ENCODE peak calls at places on chromosomes 16 and 17, in five cellular contexts. C is NCI-H1105; W is stimulated activated CD8-positive, alpha-beta memory T cell treated with anti-CD3 and anti-CD28 coated beads, Interleukin-4, amount 100 ng/mL, for 4 hours; R is AG08395; V is RPMI7951. T is an unnamed sample.

GRCh38 chr17:78716814-78717393 is 65.2 kb downstream of the CYTH1 start:
- DNase-seq in W (no peak), C (peak; percentile 84), V (peak; percentile 70), R (peak; percentile 57), T (peak; percentile 76)

GRCh38 chr16:81843243-81843582 is 64.1 kb downstream of the PLCG2 start:
- DNase-seq in W (no peak), V (no peak), R (no peak), C (no peak), T (no peak)

GRCh38 chr17:75667825-75668224 is 687 bp downstream of the SAP30BP start:
- DNase-seq in W (no peak), V (no peak), C (no peak), R (no peak), T (no peak)

GRCh38 chr17:8220783-8221662 is 10.6 kb upstream of the AURKB start:
- DNase-seq in V (peak; percentile 85), R (peak; percentile 74), W (peak; percentile 93), C (peak; percentile 93), T (peak; percentile 96)

GRCh38 chr16:88298166-88298881 is 84.4 kb upstream of the ZNF469 start:
- DNase-seq in W (no peak), R (peak; percentile 61), C (no peak), V (peak; percentile 65), T (peak; percentile 69)

GRCh38 chr17:45719335-45720071 is 64.6 kb upstream of the CRHR1 start:
- DNase-seq in R (peak; percentile 93), C (no peak), W (no peak), V (peak; percentile 78), T (peak; percentile 83)

GRCh38 chr17:76368545-76368944 is 14.8 kb upstream of the PRPSAP1 start:
- DNase-seq in W (no peak), R (peak; percentile 59), C (no peak), V (peak; percentile 77), T (no peak)

GRCh38 chr17:32349503-32349853 is 479 bp upstream of the ZNF207 start:
- DNase-seq in W (no peak), R (no peak), V (no peak), C (no peak), T (no peak)

GRCh38 chr17:1324201-1324750 is 44.8 kb downstream of the TRARG1 start:
- DNase-seq in V (no peak), W (no peak), R (no peak), C (no peak), T (no peak)

GRCh38 chr17:76594676-76595075 is 9.0 kb upstream of the ST6GALNAC2 start:
- DNase-seq in V (no peak), C (no peak), W (no peak), R (no peak), T (no peak)

GRCh38 chr17:19683117-19683516 is 33.3 kb downstream of the SLC47A2 start:
- DNase-seq in W (no peak), R (no peak), C (no peak), V (no peak), T (no peak)

GRCh38 chr16:27759301-27759871 is 209.4 kb downstream of the KATNIP start:
- DNase-seq in W (no peak), C (no peak), V (peak; percentile 59), R (peak; percentile 84), T (peak; percentile 2)

GRCh38 chr17:75404739-75405364 is 626 bp downstream of the GRB2 start:
- DNase-seq in R (peak; percentile 27), W (peak; percentile 28), V (peak; percentile 36), C (no peak), T (peak; percentile 39)

GRCh38 chr16:19885456-19886060 is 910 bp upstream of the GPRC5B start:
- DNase-seq in R (no peak), W (no peak), C (no peak), V (no peak), T (no peak)

GRCh38 chr17:9971991-9972390 is 66.9 kb upstream of the RCVRN start:
- DNase-seq in W (no peak), C (no peak), R (peak; percentile 79), V (peak; percentile 69), T (peak; percentile 43)

GRCh38 chr16:14602443-14602963 is 27.6 kb downstream of the PARN start:
- DNase-seq in R (no peak), V (no peak), W (no peak), C (no peak), T (no peak)

GRCh38 chr16:50696575-50697420 is 3.4 kb downstream of the NOD2 start:
- DNase-seq in V (peak; percentile 98), C (no peak), R (peak; percentile 85), W (no peak), T (peak; percentile 97)

GRCh38 chr16:26731729-26732128 is 335.0 kb upstream of the C16orf82 start:
- DNase-seq in V (no peak), C (no peak), R (no peak), W (no peak), T (no peak)

GRCh38 chr17:32461853-32462617 is 17.7 kb downstream of the PSMD11 start:
- DNase-seq in R (peak; percentile 38), W (no peak), C (peak; percentile 18), V (peak; percentile 53), T (peak; percentile 78)

GRCh38 chr17:44940321-44940720 is 7.3 kb downstream of the KIF18B start:
- DNase-seq in W (no peak), V (no peak), R (no peak), C (no peak), T (peak; percentile 65)

GRCh38 chr17:44956998-44957981 is 9.7 kb upstream of the KIF18B start:
- DNase-seq in R (no peak), V (no peak), W (no peak), C (no peak), T (no peak)

GRCh38 chr17:30961213-30962188 is 9.3 kb upstream of the RNF135 start:
- DNase-seq in W (no peak), V (peak; percentile 14), R (no peak), C (no peak), T (no peak)